ENCODE peak calls at places on chromosomes 1 and 21, in six cellular contexts. I is HCT116, S is psoas muscle, X is NCI-H1092, E is GM04504, B is posterior cingulate gyrus. P is an unnamed sample.

GRCh38 chr21:22224261-22224660 is 1226.1 kb downstream of the NCAM2 start:
- DNase-seq in S (no peak), I (no peak), E (no peak), B (no peak), X (no peak), P (no peak)

GRCh38 chr1:178121883-178122282 is 28.0 kb downstream of the RASAL2 start:
- DNase-seq in B (no peak), X (no peak), I (no peak), S (no peak), E (no peak), P (no peak)

GRCh38 chr1:112337028-112337531 is 58.9 kb upstream of the CTTNBP2NL start:
- DNase-seq in X (peak), E (no peak), S (peak), B (peak), I (peak), P (peak)

GRCh38 chr1:65476327-65476726 is 55.9 kb downstream of the LEPR start:
- DNase-seq in B (no peak), S (no peak), E (no peak), I (no peak), X (no peak), P (no peak)

GRCh38 chr1:204080163-204080903 is 7.4 kb downstream of the SOX13 start:
- DNase-seq in I (peak), X (peak), S (peak), E (peak), B (no peak), P (peak)

GRCh38 chr1:62371375-62371774 is 52.1 kb upstream of the KANK4 start:
- DNase-seq in E (no peak), I (no peak), B (no peak), S (no peak), X (no peak), P (no peak)

GRCh38 chr1:207025144-207025880 is 7.2 kb downstream of the C1orf116 start:
- DNase-seq in I (no peak), X (no peak), B (no peak), S (no peak), E (no peak), P (no peak)

GRCh38 chr1:29906927-29907326 is 670.6 kb downstream of the PTPRU start:
- DNase-seq in S (no peak), E (no peak), I (no peak), B (no peak), X (no peak), P (no peak)

GRCh38 chr1:172745014-172745413 is 86.1 kb downstream of the FASLG start:
- DNase-seq in X (no peak), I (peak), S (no peak), B (no peak), E (peak), P (no peak)

GRCh38 chr1:2233997-2234761 is 6.1 kb downstream of the SKI start:
- DNase-seq in S (peak), I (no peak), B (peak), E (peak), X (no peak), P (peak)

GRCh38 chr1:22683547-22683946 is 27.1 kb upstream of the EPHB2 start:
- DNase-seq in I (no peak), E (no peak), S (no peak), X (no peak), B (no peak), P (no peak)

GRCh38 chr1:180131510-180131909 is 23.2 kb upstream of the QSOX1 start:
- DNase-seq in X (no peak), E (peak), I (no peak), S (no peak), B (no peak), P (no peak)

GRCh38 chr1:112904071-112904830 is 51.7 kb downstream of the SLC16A1 start:
- DNase-seq in E (peak), I (peak), B (no peak), S (no peak), X (no peak), P (no peak)

P was measured in right cardiac atrium.